ENCODE peak calls at places on chromosomes 3 and 15, in eight cellular contexts. X is mucosa of gallbladder; Z is NCI-H345; P is effector memory CD4-positive, alpha-beta T cell; W is NCI-H2029; L is IMR-90; F is activated CD8-positive, alpha-beta memory T cell treated with anti-CD3 and anti-CD28 coated beads for 48 hours; J is progenitor cell of endocrine pancreas. C is an unnamed sample.

GRCh38 chr15:59999064-59999377 is 5.1 kb upstream of the FOXB1 start:
- DNase-seq in L (no peak), P (no peak), F (no peak), W (no peak), J (no peak), Z (no peak), X (no peak), C (no peak)

GRCh38 chr3:194104041-194104751 is 31.8 kb upstream of the HES1 start:
- DNase-seq in X (no peak), F (no peak), J (no peak), Z (no peak), P (no peak), L (no peak), W (no peak), C (no peak)

GRCh38 chr3:147449669-147450068 is 40.5 kb downstream of the ZIC1 start:
- DNase-seq in L (no peak), P (no peak), J (no peak), F (no peak), W (no peak), X (no peak), Z (no peak), C (no peak)

GRCh38 chr15:37981781-37982180 is 47.3 kb downstream of the TMCO5A start:
- DNase-seq in J (no peak), W (no peak), Z (no peak), F (no peak), P (no peak), X (no peak), L (peak; percentile 55), C (no peak)

GRCh38 chr3:160368804-160369203 is 30.2 kb downstream of the IFT80 start:
- DNase-seq in P (no peak), X (no peak), J (no peak), W (no peak), L (no peak), Z (no peak), F (no peak), C (no peak)

GRCh38 chr3:107283948-107284347 is 93.3 kb upstream of the CCDC54 start:
- DNase-seq in W (no peak), F (no peak), P (no peak), J (no peak), L (no peak), Z (no peak), X (no peak), C (no peak)

GRCh38 chr3:79236488-79236887 is 531.3 kb downstream of the ROBO1 start:
- DNase-seq in Z (no peak), F (no peak), W (no peak), L (peak; percentile 32), P (no peak), J (no peak), X (no peak), C (no peak)

GRCh38 chr15:36942248-36942827 is 158.0 kb downstream of the MEIS2 start:
- DNase-seq in X (no peak), Z (no peak), F (no peak), L (no peak), P (no peak), W (no peak), J (no peak), C (no peak)

GRCh38 chr3:156657862-156658731 is 16.3 kb upstream of the TIPARP start:
- DNase-seq in Z (no peak), X (no peak), L (no peak), W (no peak), F (no peak), J (no peak), P (no peak), C (peak; percentile 36)

GRCh38 chr3:73719413-73719831 is 94.7 kb upstream of the PDZRN3 start:
- DNase-seq in Z (no peak), W (no peak), L (peak; percentile 83), P (no peak), J (no peak), F (no peak), X (no peak), C (no peak)

GRCh38 chr3:58719684-58720083 is 53.1 kb upstream of the FAM3D start:
- DNase-seq in X (no peak), L (no peak), W (no peak), J (no peak), P (no peak), Z (no peak), F (no peak), C (no peak)

GRCh38 chr3:79178471-79178870 is 589.3 kb downstream of the ROBO1 start:
- DNase-seq in L (no peak), P (no peak), Z (no peak), J (no peak), F (no peak), W (no peak), X (no peak), C (no peak)

GRCh38 chr15:73989001-73989798 is 2.9 kb downstream of the STOML1 start:
- DNase-seq in W (no peak), Z (no peak), P (no peak), L (peak; percentile 86), F (no peak), X (no peak), J (no peak), C (no peak)

GRCh38 chr3:150870406-150870805 is 34.8 kb downstream of the MINDY4B start:
- DNase-seq in F (no peak), P (no peak), W (no peak), J (no peak), X (no peak), L (peak; percentile 52), Z (no peak), C (no peak)

GRCh38 chr3:55622116-55622515 is 135.0 kb upstream of the WNT5A start:
- DNase-seq in P (no peak), J (no peak), X (no peak), W (no peak), Z (no peak), F (no peak), L (peak; percentile 71), C (no peak)

GRCh38 chr3:169354774-169355501 is 308.6 kb downstream of the MECOM start:
- DNase-seq in F (no peak), W (peak; percentile 68), J (no peak), X (no peak), L (no peak), Z (peak; percentile 82), P (no peak), C (no peak)

GRCh38 chr15:72198410-72199270 is 1.1 kb upstream of the GRAMD2A start:
- DNase-seq in L (no peak), F (no peak), Z (peak; percentile 88), W (peak; percentile 87), P (no peak), J (no peak), X (no peak), C (no peak)

GRCh38 chr3:71547254-71548198 is 36.0 kb downstream of the FOXP1 start:
- DNase-seq in X (no peak), Z (no peak), L (no peak), J (no peak), F (no peak), W (no peak), P (no peak), C (no peak)

GRCh38 chr15:29278436-29279099 is 8.9 kb upstream of the NSMCE3 start:
- DNase-seq in Z (no peak), X (no peak), L (peak; percentile 94), J (no peak), W (no peak), P (no peak), F (no peak), C (no peak)

GRCh38 chr3:197201840-197202452 is 96.5 kb downstream of the DLG1 start:
- DNase-seq in F (no peak), Z (no peak), L (no peak), P (no peak), W (no peak), X (no peak), J (no peak), C (no peak)

GRCh38 chr3:131388400-131388799 is 6.8 kb downstream of the NUDT16 start:
- DNase-seq in F (no peak), W (no peak), Z (no peak), J (no peak), L (no peak), X (no peak), P (no peak), C (no peak)

GRCh38 chr3:181724432-181724740 is 12.7 kb downstream of the SOX2 start:
- DNase-seq in L (no peak), W (no peak), Z (no peak), X (no peak), J (no peak), F (no peak), P (no peak), C (no peak)

GRCh38 chr3:38142959-38143358 is 4.5 kb downstream of the MYD88 start:
- DNase-seq in F (no peak), Z (no peak), W (no peak), P (no peak), L (no peak), J (no peak), X (no peak), C (no peak)

GRCh38 chr3:152728346-152728980 is 106.5 kb upstream of the P2RY1 start:
- DNase-seq in F (no peak), J (no peak), W (no peak), X (no peak), Z (no peak), P (no peak), L (no peak), C (no peak)

GRCh38 chr3:4709336-4709735 is 216.2 kb downstream of the ITPR1 start:
- DNase-seq in J (no peak), F (no peak), W (no peak), Z (no peak), L (peak; percentile 43), X (no peak), P (no peak), C (no peak)

GRCh38 chr3:96354742-96355141 is 459.7 kb upstream of the EPHA6 start:
- DNase-seq in P (no peak), J (no peak), W (no peak), Z (no peak), L (no peak), F (no peak), X (no peak), C (no peak)

C was measured in transverse colon.